ENCODE peak calls at places on chromosomes 5 and 9, in seven cellular contexts. One of them, this sample, is unnamed.
A peak's percentile ranks its signal among the peaks of the same experiment; 100 is the strongest.

GRCh38 chr9:38196721-38197120 is 127.7 kb upstream of the SHB start:
- DNase-seq in upper lobe of left lung: no peak
- DNase-seq in endothelial cell of umbilical vein: no peak
- DNase-seq in K562: no peak
- DNase-seq in transverse colon: no peak
- DNase-seq in HepG2: no peak
- DNase-seq in IMR-90: no peak
- DNase-seq in this sample: peak; percentile 59

GRCh38 chr5:172293054-172293744 is 9.6 kb upstream of the UBTD2 start:
- DNase-seq in IMR-90: peak; percentile 72
- DNase-seq in transverse colon: peak; percentile 67
- DNase-seq in HepG2: peak; percentile 80
- DNase-seq in K562: peak; percentile 31
- DNase-seq in endothelial cell of umbilical vein: peak; percentile 63
- DNase-seq in upper lobe of left lung: no peak
- DNase-seq in this sample: peak; percentile 56

GRCh38 chr9:82540175-82540574 is 522.8 kb downstream of the RASEF start:
- DNase-seq in transverse colon: no peak
- DNase-seq in IMR-90: no peak
- DNase-seq in upper lobe of left lung: no peak
- DNase-seq in K562: no peak
- DNase-seq in HepG2: no peak
- DNase-seq in endothelial cell of umbilical vein: no peak
- DNase-seq in this sample: no peak

GRCh38 chr5:107519900-107520354 is 150.8 kb downstream of the EFNA5 start:
- DNase-seq in upper lobe of left lung: no peak
- DNase-seq in HepG2: no peak
- DNase-seq in endothelial cell of umbilical vein: peak; percentile 66
- DNase-seq in transverse colon: no peak
- DNase-seq in K562: no peak
- DNase-seq in IMR-90: peak; percentile 12
- DNase-seq in this sample: no peak

GRCh38 chr9:124725068-124725452 is 46.1 kb downstream of the NR6A1 start:
- DNase-seq in K562: no peak
- DNase-seq in HepG2: peak; percentile 66
- DNase-seq in transverse colon: peak; percentile 23
- DNase-seq in upper lobe of left lung: no peak
- DNase-seq in endothelial cell of umbilical vein: no peak
- DNase-seq in IMR-90: no peak
- DNase-seq in this sample: no peak

GRCh38 chr9:95138474-95138873 is 179.0 kb downstream of the FANCC start:
- DNase-seq in endothelial cell of umbilical vein: peak; percentile 9
- DNase-seq in upper lobe of left lung: peak; percentile 27
- DNase-seq in transverse colon: no peak
- DNase-seq in IMR-90: peak; percentile 36
- DNase-seq in K562: no peak
- DNase-seq in HepG2: no peak
- DNase-seq in this sample: no peak

GRCh38 chr5:52784741-52785140 is 3.0 kb upstream of the ITGA1 start:
- DNase-seq in IMR-90: peak; percentile 23
- DNase-seq in endothelial cell of umbilical vein: no peak
- DNase-seq in HepG2: no peak
- DNase-seq in upper lobe of left lung: no peak
- DNase-seq in transverse colon: no peak
- DNase-seq in K562: no peak
- DNase-seq in this sample: no peak

GRCh38 chr9:135379540-135380267 is 99.9 kb upstream of the PPP1R26 start:
- DNase-seq in K562: no peak
- DNase-seq in transverse colon: no peak
- DNase-seq in endothelial cell of umbilical vein: no peak
- DNase-seq in HepG2: no peak
- DNase-seq in upper lobe of left lung: no peak
- DNase-seq in IMR-90: no peak
- DNase-seq in this sample: no peak

GRCh38 chr9:77848897-77849296 is 182.7 kb downstream of the GNAQ start:
- DNase-seq in K562: no peak
- DNase-seq in IMR-90: peak; percentile 91
- DNase-seq in endothelial cell of umbilical vein: peak; percentile 80
- DNase-seq in HepG2: no peak
- DNase-seq in upper lobe of left lung: no peak
- DNase-seq in transverse colon: peak; percentile 36
- DNase-seq in this sample: peak; percentile 85

DNA sequence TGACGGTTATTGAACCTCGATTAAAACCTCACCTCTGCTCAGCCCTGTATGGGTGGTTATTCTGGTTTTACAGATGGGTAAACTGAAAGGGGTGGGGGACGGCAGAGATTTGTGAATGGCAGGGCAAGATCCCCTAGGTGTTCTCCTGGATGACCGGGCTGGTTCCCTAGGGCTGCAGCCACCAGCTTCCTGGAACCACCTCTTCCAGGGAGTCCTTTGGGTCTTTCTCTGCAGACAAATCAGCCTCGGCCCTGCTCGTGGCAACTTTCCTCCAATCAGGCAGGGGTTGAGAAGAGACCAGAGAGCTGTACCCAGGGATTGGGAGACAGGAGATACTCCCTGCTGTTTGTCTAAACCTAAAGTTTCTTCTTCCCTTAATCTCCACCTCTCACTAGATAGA is 5.2 kb upstream of the MSX2 start:
- DNase-seq in HepG2: no peak
- DNase-seq in transverse colon: no peak
- DNase-seq in IMR-90: no peak
- DNase-seq in endothelial cell of umbilical vein: no peak
- DNase-seq in K562: no peak
- DNase-seq in upper lobe of left lung: no peak
- DNase-seq in this sample: no peak
- H3K27me3 ChIP-seq in HepG2: peaks cover 14% of the 10 kb centered on the region
- H3K27me3 ChIP-seq in transverse colon: peaks cover 99% of the 10 kb centered on the region
- H3K27me3 ChIP-seq in IMR-90: peaks cover 79% of the 10 kb centered on the region
- H3K27me3 ChIP-seq in endothelial cell of umbilical vein: peaks cover 31% of the 10 kb centered on the region
- H3K27me3 ChIP-seq in K562: peaks cover 42% of the 10 kb centered on the region
- H3K27me3 ChIP-seq in upper lobe of left lung: peaks cover 40% of the 10 kb centered on the region
- H3K27me3 ChIP-seq in this sample: no peaks in the 10 kb centered on the region

DNA sequence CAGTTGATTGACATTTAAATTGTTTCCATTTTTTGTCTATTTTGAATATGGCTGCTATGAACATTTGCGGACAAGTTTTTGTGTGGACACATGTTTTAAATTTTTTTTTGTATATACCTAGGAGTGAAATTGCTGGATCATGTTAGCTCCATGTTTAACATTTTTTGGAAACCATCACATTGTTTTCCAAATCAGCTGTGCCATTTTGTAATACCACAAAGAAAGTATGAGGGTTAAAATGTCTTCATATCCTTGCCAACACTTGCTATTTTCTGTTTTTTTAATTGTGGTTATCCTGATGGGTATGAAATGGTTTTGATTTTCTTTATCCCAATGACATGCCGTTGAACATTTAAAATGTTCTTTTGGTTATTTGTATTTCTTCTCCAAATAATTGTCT is 52.1 kb downstream of the CARTPT start:
- DNase-seq in endothelial cell of umbilical vein: no peak
- DNase-seq in K562: no peak
- DNase-seq in upper lobe of left lung: no peak
- DNase-seq in IMR-90: no peak
- DNase-seq in transverse colon: no peak
- DNase-seq in HepG2: no peak
- DNase-seq in this sample: no peak
- TF ChIP-seq POLR2A in endothelial cell of umbilical vein: no peak
- TF ChIP-seq POLR2A in K562: no peak
- TF ChIP-seq POLR2A in upper lobe of left lung: no peak
- TF ChIP-seq POLR2A in IMR-90: no peak
- TF ChIP-seq POLR2A in transverse colon: no peak
- TF ChIP-seq POLR2A in HepG2: no peak
- TF ChIP-seq POLR2A in this sample: no peak

DNA sequence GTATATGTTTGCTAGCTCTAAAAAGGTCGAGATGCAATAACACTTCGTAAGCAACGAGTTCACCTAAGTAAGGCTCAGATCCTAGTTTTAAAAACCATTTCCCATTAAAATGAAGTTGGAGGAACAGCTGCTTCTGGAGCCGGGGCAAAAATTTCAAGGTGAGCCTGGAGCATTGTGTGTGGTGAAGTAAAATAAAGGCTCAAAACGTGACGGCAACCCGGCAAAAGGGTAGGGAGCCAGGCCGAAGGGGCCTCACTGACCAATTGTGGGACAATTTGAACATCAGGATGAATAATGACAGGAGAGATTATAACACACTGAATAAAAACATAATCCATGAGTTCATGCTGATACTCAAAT is 20.1 kb downstream of the BTNL9 start:
- DNase-seq in transverse colon: no peak
- DNase-seq in IMR-90: no peak
- DNase-seq in HepG2: no peak
- DNase-seq in K562: no peak
- DNase-seq in endothelial cell of umbilical vein: no peak
- DNase-seq in upper lobe of left lung: no peak
- DNase-seq in this sample: no peak
- H3K27me3 ChIP-seq in transverse colon: peaks cover 80% of the 10 kb centered on the region
- H3K27me3 ChIP-seq in IMR-90: peaks cover 28% of the 10 kb centered on the region
- H3K27me3 ChIP-seq in HepG2: peaks cover 9% of the 10 kb centered on the region
- H3K27me3 ChIP-seq in K562: no peaks in the 10 kb centered on the region
- H3K27me3 ChIP-seq in endothelial cell of umbilical vein: peaks cover 23% of the 10 kb centered on the region
- H3K27me3 ChIP-seq in upper lobe of left lung: peaks cover 9% of the 10 kb centered on the region
- H3K27me3 ChIP-seq in this sample: peaks cover 74% of the 10 kb centered on the region

GRCh38 chr9:123389070-123389469 is 33.1 kb downstream of the CRB2 start:
- DNase-seq in K562: no peak
- DNase-seq in endothelial cell of umbilical vein: no peak
- DNase-seq in HepG2: no peak
- DNase-seq in upper lobe of left lung: no peak
- DNase-seq in IMR-90: no peak
- DNase-seq in transverse colon: no peak
- DNase-seq in this sample: no peak

GRCh38 chr9:123389698-123390097 is 33.7 kb downstream of the CRB2 start:
- DNase-seq in upper lobe of left lung: no peak
- DNase-seq in IMR-90: no peak
- DNase-seq in endothelial cell of umbilical vein: no peak
- DNase-seq in HepG2: no peak
- DNase-seq in K562: no peak
- DNase-seq in transverse colon: no peak
- DNase-seq in this sample: no peak

GRCh38 chr9:123391233-123391632 is 35.2 kb downstream of the CRB2 start:
- DNase-seq in K562: no peak
- DNase-seq in transverse colon: no peak
- DNase-seq in endothelial cell of umbilical vein: no peak
- DNase-seq in HepG2: no peak
- DNase-seq in IMR-90: no peak
- DNase-seq in upper lobe of left lung: no peak
- DNase-seq in this sample: no peak

GRCh38 chr9:123391946-123392345 is 35.9 kb downstream of the CRB2 start:
- DNase-seq in K562: no peak
- DNase-seq in endothelial cell of umbilical vein: no peak
- DNase-seq in IMR-90: no peak
- DNase-seq in transverse colon: no peak
- DNase-seq in HepG2: no peak
- DNase-seq in upper lobe of left lung: no peak
- DNase-seq in this sample: no peak

GRCh38 chr9:123390337-123391135 is 34.5 kb downstream of the CRB2 start:
- DNase-seq in endothelial cell of umbilical vein: no peak
- DNase-seq in upper lobe of left lung: no peak
- DNase-seq in transverse colon: no peak
- DNase-seq in IMR-90: no peak
- DNase-seq in HepG2: no peak
- DNase-seq in K562: no peak
- DNase-seq in this sample: no peak
- TF ChIP-seq POLR2A in endothelial cell of umbilical vein: no peak
- TF ChIP-seq POLR2A in upper lobe of left lung: no peak
- TF ChIP-seq POLR2A in transverse colon: no peak
- TF ChIP-seq POLR2A in IMR-90: no peak
- TF ChIP-seq POLR2A in HepG2: no peak
- TF ChIP-seq POLR2A in K562: no peak
- TF ChIP-seq POLR2A in this sample: no peak

DNA sequence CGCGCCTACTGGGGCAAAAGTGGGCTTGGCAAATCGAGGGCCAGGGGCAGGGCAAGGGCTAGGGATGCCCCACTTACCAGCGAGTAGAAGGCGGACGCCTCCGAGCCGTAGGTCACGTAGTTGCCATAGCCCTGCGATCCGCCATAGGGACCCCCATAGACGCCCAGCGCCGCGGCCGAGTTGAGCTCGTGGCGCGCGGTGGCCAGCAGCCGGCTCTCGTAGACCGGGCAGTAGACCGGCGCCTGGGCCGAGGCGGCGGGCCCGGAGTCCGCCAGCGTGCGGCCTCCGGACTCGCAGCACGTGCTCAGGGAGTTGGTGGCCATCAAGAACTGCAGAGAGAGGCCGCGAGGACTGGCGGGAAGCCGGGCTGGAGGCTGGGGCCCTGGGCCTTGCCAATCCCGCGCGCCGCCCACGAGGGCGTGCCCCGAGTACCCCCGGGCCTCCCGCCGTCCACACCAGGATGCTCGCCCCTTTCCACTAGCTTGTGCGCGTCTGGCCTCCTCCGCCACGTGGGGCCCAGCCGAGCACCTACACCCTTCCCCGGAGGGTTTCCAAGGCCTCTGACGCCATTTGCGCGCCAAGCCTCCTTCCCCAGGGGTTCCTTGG is 891 bp downstream of the IRX4 start:
- DNase-seq in HepG2: no peak
- DNase-seq in endothelial cell of umbilical vein: no peak
- DNase-seq in K562: no peak
- DNase-seq in IMR-90: no peak
- DNase-seq in transverse colon: no peak
- DNase-seq in upper lobe of left lung: peak; percentile 81
- DNase-seq in this sample: no peak
- H3K27me3 ChIP-seq in HepG2: peaks cover 3% of the 10 kb centered on the region
- H3K27me3 ChIP-seq in endothelial cell of umbilical vein: peaks cover 75% of the 10 kb centered on the region
- H3K27me3 ChIP-seq in K562: peaks cover 39% of the 10 kb centered on the region
- H3K27me3 ChIP-seq in IMR-90: peaks cover 89% of the 10 kb centered on the region
- H3K27me3 ChIP-seq in transverse colon: peaks cover 100% of the 10 kb centered on the region
- H3K27me3 ChIP-seq in upper lobe of left lung: peaks cover 100% of the 10 kb centered on the region
- H3K27me3 ChIP-seq in this sample: peaks cover 10% of the 10 kb centered on the region

GRCh38 chr5:80407735-80408474 is at the start of gene ZFYVE16:
- DNase-seq in IMR-90: peak; percentile 96
- DNase-seq in K562: peak; percentile 96
- DNase-seq in HepG2: peak; percentile 95
- DNase-seq in endothelial cell of umbilical vein: peak; percentile 98
- DNase-seq in upper lobe of left lung: peak; percentile 99
- DNase-seq in transverse colon: peak; percentile 99
- DNase-seq in this sample: peak; percentile 94
- TF ChIP-seq POLR2A in IMR-90: peak; percentile 89
- TF ChIP-seq POLR2A in K562: peak; percentile 95
- TF ChIP-seq POLR2A in HepG2: peak; percentile 96
- TF ChIP-seq POLR2A in endothelial cell of umbilical vein: peak; percentile 92
- TF ChIP-seq POLR2A in upper lobe of left lung: peak; percentile 79
- TF ChIP-seq POLR2A in transverse colon: peak; percentile 94
- TF ChIP-seq POLR2A in this sample: peak; percentile 84

DNA sequence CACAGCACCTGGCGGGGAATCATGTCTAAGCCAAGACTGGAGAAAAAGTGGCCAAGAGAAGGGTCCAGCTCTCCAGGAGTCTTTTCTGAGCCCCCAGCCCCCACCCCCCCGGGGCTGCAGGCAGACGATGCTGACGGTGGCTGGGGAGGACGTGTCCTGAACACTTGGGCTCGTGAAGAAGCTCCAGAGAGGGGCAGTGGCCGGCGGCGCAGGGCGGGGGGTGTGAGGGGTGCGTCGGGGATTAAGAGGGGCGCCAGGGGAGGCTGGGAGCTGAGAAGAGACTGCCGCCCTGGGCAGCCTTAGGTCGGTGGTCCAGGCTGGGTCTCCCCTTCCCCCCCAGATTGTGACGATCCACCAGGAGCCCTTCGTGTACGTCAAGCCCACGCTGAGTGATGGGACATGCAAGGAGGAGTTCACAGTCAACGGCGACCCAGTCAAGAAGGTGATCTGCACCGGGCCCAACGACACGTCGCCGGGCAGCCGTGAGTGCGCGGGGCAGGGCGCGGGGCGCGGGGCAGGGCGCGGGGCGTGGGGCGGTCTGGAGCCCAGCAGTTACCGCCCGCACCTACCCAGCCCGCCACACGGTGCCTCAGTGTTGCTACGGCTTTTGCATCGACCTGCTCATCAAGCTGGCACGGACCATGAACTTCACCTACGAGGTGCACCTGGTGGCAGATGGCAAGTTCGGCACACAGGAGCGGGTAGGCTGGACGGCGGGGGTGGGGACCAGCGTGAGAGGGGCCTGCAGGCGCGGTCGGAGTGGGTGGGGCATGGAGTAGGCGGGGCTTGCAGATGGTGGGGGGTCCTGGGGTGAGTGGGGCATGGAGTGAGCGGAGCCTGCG is 8.9 kb downstream of the LRRC26 start:
- DNase-seq in HepG2: no peak
- DNase-seq in K562: no peak
- DNase-seq in upper lobe of left lung: peak; percentile 74
- DNase-seq in transverse colon: no peak
- DNase-seq in endothelial cell of umbilical vein: no peak
- DNase-seq in IMR-90: no peak
- DNase-seq in this sample: no peak
- H3K27me3 ChIP-seq in HepG2: peaks cover 15% of the 10 kb centered on the region
- H3K27me3 ChIP-seq in K562: peaks cover 17% of the 10 kb centered on the region
- H3K27me3 ChIP-seq in upper lobe of left lung: peaks cover 94% of the 10 kb centered on the region
- H3K27me3 ChIP-seq in transverse colon: peaks cover 100% of the 10 kb centered on the region
- H3K27me3 ChIP-seq in endothelial cell of umbilical vein: peaks cover 24% of the 10 kb centered on the region
- H3K27me3 ChIP-seq in IMR-90: peaks cover 85% of the 10 kb centered on the region
- H3K27me3 ChIP-seq in this sample: peaks cover 11% of the 10 kb centered on the region